ENCODE peak calls at places on chromosomes 3 and 15, in four cellular contexts. F is fibroblast of mammary gland; U is iris pigment epithelial cell; X is CD4-positive, alpha-beta T cell. J is an unnamed sample.

GRCh38 chr15:98400120-98400519 is 248.2 kb upstream of the IGF1R start:
- DNase-seq in F (no peak), U (no peak), X (no peak), J (no peak)

GRCh38 chr3:124217542-124217941 is 225.6 kb upstream of the ROPN1 start:
- DNase-seq in U (peak), X (no peak), F (peak), J (no peak)

GRCh38 chr15:42986693-42987342 is 66.2 kb upstream of the TTBK2 start:
- DNase-seq in X (no peak), F (no peak), U (no peak), J (no peak)

GRCh38 chr15:25345943-25346342 is 92.9 kb downstream of the UBE3A start:
- DNase-seq in X (no peak), U (peak), F (peak), J (no peak)

GRCh38 chr3:10527295-10528016 is 22.1 kb upstream of the ATP2B2 start:
- DNase-seq in U (no peak), F (no peak), X (no peak), J (no peak)

GRCh38 chr3:109081746-109082510 is 36.0 kb downstream of the MORC1 start:
- DNase-seq in F (peak), U (peak), X (no peak), J (no peak)

GRCh38 chr15:52181938-52182780 is 9.0 kb downstream of the GNB5 start:
- DNase-seq in X (no peak), F (no peak), U (no peak), J (no peak)

GRCh38 chr3:179771797-179772196 is 119.0 kb downstream of the USP13 start:
- DNase-seq in U (no peak), F (no peak), X (no peak), J (no peak)

GRCh38 chr3:154971771-154972326 is 108.3 kb upstream of the MME start:
- DNase-seq in U (peak), X (no peak), F (peak), J (no peak)

GRCh38 chr3:152120606-152121291 is 148.0 kb upstream of the MBNL1 start:
- DNase-seq in U (peak), X (no peak), F (no peak), J (no peak)

GRCh38 chr3:96266395-96267187 is 547.8 kb upstream of the EPHA6 start:
- DNase-seq in F (peak), X (no peak), U (peak), J (no peak)

GRCh38 chr3:127728417-127728816 is 55.7 kb downstream of the ABTB1 start:
- DNase-seq in X (no peak), U (no peak), F (no peak), J (peak)

GRCh38 chr3:171898192-171898591 is 55.0 kb downstream of the TMEM212 start:
- DNase-seq in F (no peak), U (no peak), X (no peak), J (no peak)

GRCh38 chr3:193040836-193041672 is 123.4 kb upstream of the MB21D2 start:
- DNase-seq in U (peak), F (peak), X (no peak), J (peak)

GRCh38 chr3:136042608-136043221 is 77.2 kb downstream of the PPP2R3A start:
- DNase-seq in U (peak), X (no peak), F (peak), J (peak)

GRCh38 chr15:48394172-48394571 is 62.9 kb downstream of the DUT start:
- DNase-seq in F (no peak), X (no peak), U (no peak), J (no peak)

GRCh38 chr3:140319801-140320200 is 358.1 kb upstream of the TRIM42 start:
- DNase-seq in X (no peak), F (no peak), U (no peak), J (no peak)

GRCh38 chr3:87691109-87691508 is 367.7 kb downstream of the CGGBP1 start:
- DNase-seq in X (no peak), F (no peak), U (no peak), J (no peak)

GRCh38 chr3:152519376-152519775 is 250.6 kb downstream of the MBNL1 start:
- DNase-seq in F (no peak), U (no peak), X (no peak), J (no peak)

GRCh38 chr15:72855791-72856190 is 72.2 kb upstream of the ADPGK start:
- DNase-seq in F (no peak), X (no peak), U (no peak), J (no peak)

GRCh38 chr3:11915621-11916417 is 69.1 kb upstream of the TAMM41 start:
- DNase-seq in F (no peak), X (no peak), U (no peak), J (no peak)

GRCh38 chr3:31106204-31106603 is 211.7 kb upstream of the GADL1 start:
- DNase-seq in U (peak), X (no peak), F (peak), J (no peak)

GRCh38 chr3:7346364-7346763 is 485.4 kb downstream of the GRM7 start:
- DNase-seq in F (no peak), X (no peak), U (no peak), J (no peak)

GRCh38 chr3:127560051-127560787 is 30.3 kb downstream of the TPRA1 start:
- DNase-seq in F (no peak), X (no peak), U (no peak), J (no peak)

GRCh38 chr15:39438795-39439577 is 141.9 kb upstream of the THBS1 start:
- DNase-seq in F (no peak), X (no peak), U (no peak), J (no peak)

GRCh38 chr3:5058463-5058862 is 63.6 kb upstream of the ARL8B start:
- DNase-seq in X (no peak), U (peak), F (peak), J (no peak)

GRCh38 chr3:85691196-85691595 is 732.4 kb downstream of the CADM2 start:
- DNase-seq in F (no peak), U (peak), X (no peak), J (no peak)

GRCh38 chr3:23206371-23206770 is 3.2 kb downstream of the UBE2E2 start:
- DNase-seq in X (no peak), U (no peak), F (no peak), J (no peak)

J was measured in NCI-H1694 treated with DMSO at 0.1 percent for 48 hours.